ENCODE peak calls at places on chromosomes 11 and 22, in six cellular contexts. J, H, C, Y, B and K are unnamed samples.
A peak's percentile ranks its signal among the peaks of the same experiment; 100 is the strongest.

GRCh38 chr11:76321820-76322524 is 59.0 kb downstream of the THAP12 start:
- DNase-seq in J (no peak), C (no peak), Y (no peak), B (no peak), H (no peak), K (no peak)

GRCh38 chr11:12079726-12080556 is 30.4 kb upstream of the MICAL2 start:
- DNase-seq in B (peak; percentile 34), C (no peak), H (peak; percentile 99), J (peak; percentile 50), Y (peak; percentile 79), K (no peak)

GRCh38 chr11:67594480-67594879 is 10.9 kb downstream of the GSTP1 start:
- DNase-seq in Y (no peak), H (no peak), B (no peak), J (no peak), C (no peak), K (no peak)

GRCh38 chr22:42994917-42995562 is 19.9 kb downstream of the PACSIN2 start:
- DNase-seq in C (peak; percentile 79), Y (no peak), H (peak; percentile 93), J (peak; percentile 79), B (no peak), K (no peak)

GRCh38 chr11:133311230-133311629 is 221.1 kb downstream of the OPCML start:
- DNase-seq in C (no peak), H (no peak), B (no peak), J (no peak), Y (no peak), K (no peak)

GRCh38 chr11:128515086-128515485 is 72.3 kb downstream of the ETS1 start:
- DNase-seq in H (no peak), Y (no peak), B (no peak), C (no peak), J (no peak), K (no peak)

GRCh38 chr11:134266841-134267251 is 9.3 kb upstream of the GLB1L3 start:
- DNase-seq in H (peak; percentile 48), J (no peak), C (peak; percentile 5), Y (no peak), B (no peak), K (no peak)

GRCh38 chr22:50713571-50714056 is 24.4 kb upstream of the ACR start:
- DNase-seq in Y (no peak), J (no peak), H (no peak), B (no peak), C (no peak), K (no peak)

GRCh38 chr11:132310390-132311375 is 940.3 kb downstream of the NTM start:
- DNase-seq in H (no peak), J (no peak), Y (no peak), B (no peak), C (no peak), K (no peak)

GRCh38 chr11:69335461-69336386 is 41.8 kb downstream of the MYEOV start:
- DNase-seq in C (peak; percentile 33), H (no peak), J (peak; percentile 16), B (no peak), Y (no peak), K (no peak)

GRCh38 chr11:48124880-48125279 is 91.7 kb upstream of the OR4B1 start:
- DNase-seq in C (no peak), J (no peak), B (no peak), Y (no peak), H (no peak), K (no peak)

GRCh38 chr11:2687782-2688191 is 12.0 kb downstream of the KCNQ1OT1 start:
- DNase-seq in B (no peak), C (peak; percentile 30), Y (no peak), J (no peak), H (no peak), K (no peak)

GRCh38 chr11:113305440-113306336 is 8.7 kb upstream of the TTC12 start:
- DNase-seq in Y (peak; percentile 53), J (peak; percentile 83), C (peak; percentile 81), B (peak; percentile 57), H (peak; percentile 57), K (peak; percentile 50)

GRCh38 chr22:46587492-46588278 is 32.5 kb upstream of the GRAMD4 start:
- DNase-seq in C (no peak), Y (no peak), H (no peak), J (no peak), B (no peak), K (no peak)

GRCh38 chr11:91194551-91194950 is 971.7 kb upstream of the CHORDC1 start:
- DNase-seq in Y (no peak), H (no peak), C (no peak), J (no peak), B (no peak), K (no peak)

GRCh38 chr22:50141891-50142363 is 28.6 kb upstream of the PANX2 start:
- DNase-seq in Y (no peak), J (no peak), H (no peak), B (no peak), C (no peak), K (no peak)

GRCh38 chr22:46734830-46735453 is 3.1 kb downstream of the CERK start:
- DNase-seq in B (no peak), H (no peak), C (peak; percentile 23), Y (no peak), J (peak; percentile 56), K (no peak)

GRCh38 chr11:70537576-70538571 is 139.5 kb downstream of the CTTN start:
- DNase-seq in B (no peak), J (no peak), H (no peak), C (peak; percentile 36), Y (no peak), K (no peak)

GRCh38 chr11:44926036-44926435 is 24.6 kb downstream of the TP53I11 start:
- DNase-seq in B (no peak), C (no peak), J (no peak), H (no peak), Y (no peak), K (no peak)

GRCh38 chr11:113629562-113629961 is 76.5 kb downstream of the TMPRSS5 start:
- DNase-seq in H (no peak), B (no peak), C (no peak), J (no peak), Y (no peak), K (no peak)

GRCh38 chr11:67648140-67648795 is 2.3 kb downstream of the ACY3 start:
- DNase-seq in B (no peak), Y (peak; percentile 59), C (peak; percentile 66), H (no peak), J (peak; percentile 63), K (no peak)

GRCh38 chr11:72239296-72239848 is 4.6 kb downstream of the PHOX2A start:
- DNase-seq in B (no peak), Y (no peak), C (peak; percentile 82), H (peak; percentile 37), J (no peak), K (no peak)

GRCh38 chr22:24727218-24727851 is 47.2 kb downstream of the PIWIL3 start:
- DNase-seq in H (peak; percentile 92), B (no peak), J (peak; percentile 48), Y (peak; percentile 72), C (no peak), K (no peak)

GRCh38 chr11:133913761-133914160 is 43.0 kb downstream of the IGSF9B start:
- DNase-seq in H (no peak), B (no peak), C (no peak), Y (no peak), J (no peak), K (no peak)

GRCh38 chr11:70247710-70248072 is 22.8 kb upstream of the PPFIA1 start:
- DNase-seq in C (no peak), J (peak; percentile 44), B (no peak), Y (no peak), H (no peak), K (no peak)

GRCh38 chr11:27718346-27718852 is 18.1 kb upstream of the BDNF start:
- DNase-seq in J (no peak), B (no peak), H (peak; percentile 95), C (peak; percentile 72), Y (peak; percentile 73), K (peak; percentile 69)

GRCh38 chr11:12213920-12214319 is 103.5 kb downstream of the MICAL2 start:
- DNase-seq in Y (no peak), B (no peak), H (no peak), J (no peak), C (no peak), K (peak; percentile 9)

GRCh38 chr11:30740071-30740470 is 153.9 kb upstream of the MPPED2 start:
- DNase-seq in Y (no peak), C (no peak), J (no peak), H (no peak), B (no peak), K (no peak)

GRCh38 chr11:2788751-2789140 is 89.0 kb upstream of the KCNQ1OT1 start:
- DNase-seq in Y (no peak), B (no peak), J (peak; percentile 34), C (no peak), H (no peak), K (no peak)

GRCh38 chr11:43555811-43556210 is 124.7 kb upstream of the HSD17B12 start:
- DNase-seq in H (peak; percentile 36), B (no peak), Y (no peak), J (no peak), C (no peak), K (no peak)

DNA sequence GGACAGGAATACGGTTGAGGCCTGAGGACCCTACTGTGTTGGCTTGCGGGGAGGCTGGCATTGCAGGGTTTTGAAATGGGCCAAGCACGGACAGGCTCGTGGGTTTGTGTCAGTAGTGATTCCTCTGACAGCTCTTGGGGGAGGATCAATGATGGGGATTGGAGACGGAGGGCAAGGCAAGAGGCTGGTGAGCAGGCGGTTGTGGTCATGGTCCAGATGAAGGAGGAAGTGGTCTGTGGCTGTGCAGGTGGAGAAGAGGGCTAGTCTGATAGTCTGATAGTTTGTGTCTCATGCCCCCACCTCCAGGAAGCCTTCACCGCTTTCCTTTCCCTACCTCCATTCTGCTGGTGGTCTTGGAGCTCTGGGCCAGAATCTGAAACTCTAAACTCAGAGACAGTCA is 3.0 kb downstream of the MAFF start:
- DNase-seq in C (no peak), B (no peak), J (no peak), Y (no peak), H (no peak), K (no peak)
- H3K4me3 ChIP-seq in C (no peak overlapping the region), B (no peak overlapping the region), J (peak overlapping the region; percentile 69), Y (no peak overlapping the region), H (no peak overlapping the region), K (no peak overlapping the region)

GRCh38 chr22:34709641-34710040 is 356.3 kb upstream of the ISX start:
- DNase-seq in C (no peak), B (no peak), H (no peak), J (no peak), Y (no peak), K (no peak)
- H3K4me3 ChIP-seq in C (no peak overlapping the region), B (no peak overlapping the region), H (no peak overlapping the region), J (no peak overlapping the region), Y (no peak overlapping the region), K (no peak overlapping the region)

DNA sequence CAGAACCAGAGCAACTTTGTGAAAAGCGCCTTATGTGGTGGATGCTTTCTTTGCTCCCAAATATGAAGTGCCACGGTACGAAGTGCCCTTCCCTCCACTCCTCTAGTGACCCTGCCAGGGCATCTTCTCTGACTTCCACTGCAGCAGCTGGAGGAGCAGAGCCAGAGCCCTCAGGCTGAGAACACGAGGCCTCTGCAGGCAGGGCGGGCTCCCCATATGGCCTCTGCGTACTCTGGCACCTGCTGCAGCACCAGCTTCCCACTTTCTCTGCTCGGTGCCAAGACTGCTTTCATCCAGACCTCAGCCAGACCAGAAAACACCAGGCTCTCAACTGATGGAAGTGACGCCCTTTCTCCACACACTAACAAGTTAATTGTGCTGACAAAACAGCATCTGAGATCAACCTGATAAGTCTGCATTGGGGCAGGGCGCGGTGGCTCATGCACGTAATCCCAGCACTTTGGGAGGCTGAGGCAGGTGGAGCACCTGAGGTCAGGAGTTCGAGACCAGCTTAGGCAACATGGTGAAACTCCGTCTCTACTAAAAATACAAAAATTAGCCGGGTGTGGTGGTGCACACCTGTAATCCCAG is 12.8 kb downstream of the UFD1 start:
- DNase-seq in Y (no peak), H (no peak), B (no peak), C (no peak), J (no peak), K (no peak)
- H3K4me3 ChIP-seq in Y (no peak overlapping the region), H (no peak overlapping the region), B (no peak overlapping the region), C (no peak overlapping the region), J (no peak overlapping the region), K (no peak overlapping the region)

GRCh38 chr11:47104337-47104950 is 72.2 kb downstream of the ARFGAP2 start:
- DNase-seq in Y (no peak), J (no peak), B (no peak), H (peak; percentile 45), C (peak; percentile 54), K (peak; percentile 56)
- H3K4me3 ChIP-seq in Y (no peak overlapping the region), J (no peak overlapping the region), B (no peak overlapping the region), H (no peak overlapping the region), C (no peak overlapping the region), K (no peak overlapping the region)